ENCODE peak calls at places on chromosomes 12 and 14, in eight cellular contexts. F is IMR-90, T is HepG2, X is DND-41, V is MM.1S, M is mammary epithelial cell, G is astrocyte, Q is endothelial cell of umbilical vein. W is an unnamed sample.

GRCh38 chr12:41228066-41228820 is 40.1 kb downstream of the PDZRN4 start:
- DNase-seq in F (no peak), T (no peak), X (no peak), V (no peak), M (no peak), G (no peak), Q (no peak), W (no peak)

GRCh38 chr14:104155513-104155912 is 17.1 kb downstream of the KIF26A start:
- DNase-seq in F (no peak), T (no peak), X (no peak), V (no peak), M (no peak), G (no peak), Q (peak), W (no peak)

GRCh38 chr12:6868211-6869048 is 1.1 kb downstream of the TPI1 start:
- DNase-seq in F (peak), T (no peak), X (peak), V (no peak), M (no peak), G (no peak), Q (no peak), W (peak)

GRCh38 chr12:57583008-57583831 is 7.8 kb upstream of the PIP4K2C start:
- DNase-seq in F (peak), T (peak), X (peak), V (peak), M (peak), G (peak), Q (peak), W (no peak)

GRCh38 chr12:95648990-95649791 is 97.9 kb upstream of the USP44 start:
- DNase-seq in F (peak), T (no peak), X (no peak), V (no peak), M (peak), G (peak), Q (peak), W (peak)

GRCh38 chr12:43357141-43357540 is 194.9 kb downstream of the ADAMTS20 start:
- DNase-seq in F (no peak), T (no peak), X (no peak), V (no peak), M (no peak), G (no peak), Q (no peak), W (no peak)

GRCh38 chr12:107355612-107356011 is 262.3 kb upstream of the CRY1 start:
- DNase-seq in F (peak), T (peak), X (no peak), V (no peak), M (no peak), G (no peak), Q (no peak), W (no peak)

GRCh38 chr14:35286707-35287106 is 5.5 kb upstream of the PSMA6 start:
- DNase-seq in F (no peak), T (no peak), X (peak), V (no peak), M (no peak), G (no peak), Q (no peak), W (no peak)

GRCh38 chr12:27253347-27253746 is 9.3 kb downstream of the STK38L start:
- DNase-seq in F (no peak), T (no peak), X (no peak), V (no peak), M (no peak), G (no peak), Q (no peak), W (no peak)

GRCh38 chr14:104315169-104315568 is 176.8 kb downstream of the KIF26A start:
- DNase-seq in F (no peak), T (no peak), X (no peak), V (no peak), M (no peak), G (no peak), Q (no peak), W (no peak)

GRCh38 chr14:96906434-96906833 is 109.3 kb downstream of the VRK1 start:
- DNase-seq in F (no peak), T (no peak), X (no peak), V (no peak), M (no peak), G (no peak), Q (no peak), W (no peak)

GRCh38 chr14:53001787-53002378 is 51.0 kb upstream of the FERMT2 start:
- DNase-seq in F (no peak), T (peak), X (no peak), V (no peak), M (no peak), G (no peak), Q (no peak), W (no peak)

GRCh38 chr12:90102957-90103652 is 394.5 kb upstream of the ATP2B1 start:
- DNase-seq in F (peak), T (peak), X (peak), V (peak), M (peak), G (peak), Q (peak), W (no peak)

GRCh38 chr12:94769040-94769420 is 118.7 kb upstream of the TMCC3 start:
- DNase-seq in F (no peak), T (no peak), X (no peak), V (no peak), M (no peak), G (no peak), Q (peak), W (no peak)

GRCh38 chr12:14850929-14851663 is 7.8 kb upstream of the ART4 start:
- DNase-seq in F (no peak), T (no peak), X (no peak), V (peak), M (no peak), G (no peak), Q (no peak), W (no peak)

GRCh38 chr12:50057896-50058670 is 687 bp downstream of the ASIC1 start:
- DNase-seq in F (no peak), T (no peak), X (no peak), V (no peak), M (no peak), G (no peak), Q (no peak), W (peak)

GRCh38 chr12:49962861-49963765 is 1.4 kb downstream of the AQP5 start:
- DNase-seq in F (no peak), T (no peak), X (no peak), V (no peak), M (peak), G (no peak), Q (peak), W (peak)

GRCh38 chr12:107320929-107321618 is 227.7 kb upstream of the CRY1 start:
- DNase-seq in F (peak), T (no peak), X (peak), V (no peak), M (peak), G (peak), Q (no peak), W (no peak)

GRCh38 chr12:8452976-8453616 is 2.7 kb upstream of the CLEC6A start:
- DNase-seq in F (no peak), T (no peak), X (no peak), V (no peak), M (no peak), G (no peak), Q (no peak), W (no peak)

GRCh38 chr12:64147011-64147671 is 75.0 kb downstream of the KICS2 start:
- DNase-seq in F (no peak), T (no peak), X (no peak), V (no peak), M (no peak), G (no peak), Q (no peak), W (no peak)

GRCh38 chr12:78387721-78388120 is 476.9 kb upstream of the SYT1 start:
- DNase-seq in F (no peak), T (no peak), X (no peak), V (no peak), M (no peak), G (no peak), Q (no peak), W (no peak)

GRCh38 chr14:32230181-32230580 is 27.1 kb upstream of the RNU6-8 start:
- DNase-seq in F (peak), T (no peak), X (no peak), V (no peak), M (peak), G (peak), Q (no peak), W (no peak)

GRCh38 chr12:72774023-72774422 is 501.9 kb downstream of the TRHDE start:
- DNase-seq in F (no peak), T (no peak), X (no peak), V (no peak), M (no peak), G (no peak), Q (no peak), W (no peak)

GRCh38 chr12:48000878-48001321 is 3.4 kb downstream of the COL2A1 start:
- DNase-seq in F (peak), T (no peak), X (no peak), V (no peak), M (peak), G (peak), Q (peak), W (peak)

GRCh38 chr14:39169541-39169900 is 612 bp downstream of the TRAPPC6B start:
- DNase-seq in F (no peak), T (no peak), X (no peak), V (no peak), M (peak), G (peak), Q (peak), W (no peak)

GRCh38 chr12:9619411-9620179 is 11.9 kb upstream of the KLRB1 start:
- DNase-seq in F (no peak), T (no peak), X (no peak), V (no peak), M (no peak), G (no peak), Q (no peak), W (no peak)

GRCh38 chr12:56866493-56866892 is 67.7 kb downstream of the SDR9C7 start:
- DNase-seq in F (no peak), T (no peak), X (no peak), V (no peak), M (no peak), G (no peak), Q (no peak), W (no peak)

GRCh38 chr12:124964836-124965462 is 24.0 kb downstream of the DHX37 start:
- DNase-seq in F (no peak), T (no peak), X (no peak), V (no peak), M (no peak), G (no peak), Q (no peak), W (no peak)

GRCh38 chr12:127873306-127873705 is 393.7 kb upstream of the TMEM132C start:
- DNase-seq in F (no peak), T (no peak), X (no peak), V (no peak), M (no peak), G (no peak), Q (no peak), W (no peak)

GRCh38 chr12:25495336-25496097 is 57.6 kb downstream of the LMNTD1 start:
- DNase-seq in F (peak), T (peak), X (no peak), V (no peak), M (peak), G (peak), Q (no peak), W (no peak)

GRCh38 chr12:16962889-16963288 is 356.9 kb upstream of the LMO3 start:
- DNase-seq in F (no peak), T (no peak), X (no peak), V (no peak), M (no peak), G (no peak), Q (no peak), W (no peak)
- TF ChIP-seq CTCF in F (no peak), T (no peak), X (no peak), V (no peak), M (no peak), G (no peak), Q (no peak), W (no peak)

DNA sequence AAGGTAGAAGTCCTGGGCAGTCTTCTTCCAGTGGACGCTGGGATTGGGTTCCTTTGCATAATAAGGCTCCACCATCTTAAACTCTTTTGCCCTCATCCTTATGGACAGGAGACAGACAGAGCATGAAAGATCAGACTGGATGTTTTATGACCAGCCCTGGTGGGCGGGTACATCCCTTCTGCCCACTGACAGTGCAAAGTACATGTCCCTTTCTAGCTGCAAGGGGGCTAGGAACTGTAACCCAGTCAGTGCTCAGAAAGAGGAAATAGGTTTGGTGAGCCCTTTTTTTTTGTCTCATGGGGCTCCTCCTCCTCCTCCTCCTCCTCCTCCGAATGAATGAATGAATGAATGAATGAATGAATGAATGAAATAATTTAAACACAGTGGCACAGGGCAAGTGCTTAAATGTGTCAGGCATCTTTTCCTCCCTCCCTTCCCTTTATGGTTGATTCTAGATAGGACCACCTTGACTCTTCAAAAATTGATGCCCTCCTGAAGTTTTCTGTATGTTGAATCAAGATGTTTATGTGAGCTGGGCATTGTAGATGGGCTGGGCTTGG is 36.4 kb upstream of the HNF1A start:
- DNase-seq in F (no peak), T (no peak), X (no peak), V (no peak), M (no peak), G (no peak), Q (no peak), W (no peak)
- H3K9ac ChIP-seq in F (no peak), T (no peak), X (no peak), V (no peak), M (no peak), G (no peak), Q (no peak), W (no peak)

DNA sequence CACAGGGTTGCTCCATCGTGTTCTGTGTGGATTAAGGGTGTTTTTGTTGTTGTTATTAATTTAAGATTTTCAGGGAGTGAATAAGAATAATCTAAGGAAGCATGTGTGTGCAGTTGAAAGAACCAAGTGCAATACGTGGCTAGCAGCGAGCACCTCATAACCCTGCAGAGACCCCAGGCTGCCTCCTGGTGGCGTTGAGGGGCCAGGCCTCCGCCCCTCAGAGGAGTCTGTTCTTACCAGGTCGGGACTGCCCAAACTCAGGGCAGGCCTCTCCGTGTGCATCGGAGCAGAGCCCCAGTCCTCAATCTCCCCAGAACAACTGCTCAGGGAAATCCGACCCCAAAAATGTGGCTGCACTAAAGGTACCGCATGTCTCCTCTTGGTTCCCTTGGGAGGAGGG is 36.8 kb downstream of the IL31 start:
- DNase-seq in F (no peak), T (no peak), X (no peak), V (no peak), M (no peak), G (no peak), Q (no peak), W (no peak)
- TF ChIP-seq CTCF in F (no peak), T (peak), X (peak), V (no peak), M (no peak), G (no peak), Q (peak), W (no peak)

GRCh38 chr12:109383240-109383639 is 35.5 kb downstream of the MYO1H start:
- DNase-seq in F (no peak), T (no peak), X (no peak), V (no peak), M (no peak), G (no peak), Q (no peak), W (no peak)

GRCh38 chr12:109386079-109386473 is 38.4 kb downstream of the MYO1H start:
- DNase-seq in F (no peak), T (peak), X (no peak), V (no peak), M (no peak), G (no peak), Q (no peak), W (no peak)

GRCh38 chr12:109387425-109388166 is 39.9 kb downstream of the MYO1H start:
- DNase-seq in F (peak), T (peak), X (peak), V (peak), M (peak), G (no peak), Q (peak), W (no peak)

GRCh38 chr12:109388167-109388563 is 40.5 kb downstream of the MYO1H start:
- DNase-seq in F (no peak), T (no peak), X (no peak), V (no peak), M (no peak), G (no peak), Q (no peak), W (no peak)

GRCh38 chr12:109385339-109386078 is 37.8 kb downstream of the MYO1H start:
- DNase-seq in F (peak), T (peak), X (no peak), V (peak), M (peak), G (peak), Q (peak), W (no peak)
- H3K9ac ChIP-seq in F (no peak), T (no peak), X (no peak), V (no peak), M (no peak), G (no peak), Q (no peak), W (no peak)

GRCh38 chr12:129152291-129153075 is 299.2 kb downstream of the GLT1D1 start:
- DNase-seq in F (no peak), T (no peak), X (no peak), V (no peak), M (no peak), G (no peak), Q (no peak), W (no peak)
- TF ChIP-seq CTCF in F (no peak), T (no peak), X (no peak), V (no peak), M (no peak), G (no peak), Q (no peak), W (no peak)